ENCODE peak calls at places on chromosome 10, in four cellular contexts. C is GM12878, W is IMR-90, O is K562. X is an unnamed sample.

GRCh38 chr10:132886211-132887099 is 55.9 kb downstream of the CFAP46 start:
- DNase-seq in C (no peak), W (no peak), O (no peak), X (no peak)

GRCh38 chr10:29932991-29933390 is 126.4 kb downstream of the JCAD start:
- DNase-seq in C (no peak), W (no peak), O (no peak), X (no peak)

GRCh38 chr10:99595236-99595635 is 25.0 kb downstream of the SLC25A28 start:
- DNase-seq in C (no peak), W (no peak), O (no peak), X (no peak)

GRCh38 chr10:42488416-42488815 is 150.0 kb downstream of the ZNF33B start:
- DNase-seq in C (no peak), W (peak), O (no peak), X (peak)

GRCh38 chr10:33570495-33570894 is 236.0 kb upstream of the NRP1 start:
- DNase-seq in C (no peak), W (no peak), O (no peak), X (no peak)

GRCh38 chr10:79090134-79090803 is 21.5 kb downstream of the ZMIZ1 start:
- DNase-seq in C (no peak), W (peak), O (no peak), X (peak)

GRCh38 chr10:34933676-34934075 is 118.6 kb upstream of the PARD3 start:
- DNase-seq in C (no peak), W (no peak), O (no peak), X (no peak)

GRCh38 chr10:77104459-77104980 is 533.1 kb downstream of the KCNMA1 start:
- DNase-seq in C (no peak), W (peak), O (no peak), X (peak)

GRCh38 chr10:103044942-103045489 is 126.9 kb downstream of the CNNM2 start:
- DNase-seq in C (no peak), W (peak), O (no peak), X (no peak)

GRCh38 chr10:11246752-11247467 is 229.2 kb downstream of the CELF2 start:
- DNase-seq in C (peak), W (no peak), O (no peak), X (no peak)

GRCh38 chr10:101595591-101596433 is 7.7 kb downstream of the DPCD start:
- DNase-seq in C (no peak), W (no peak), O (no peak), X (no peak)

GRCh38 chr10:101386659-101387259 is 32.8 kb downstream of the BTRC start:
- DNase-seq in C (no peak), W (no peak), O (no peak), X (no peak)

GRCh38 chr10:53115660-53116059 is 343.1 kb upstream of the MBL2 start:
- DNase-seq in C (no peak), W (no peak), O (no peak), X (no peak)

GRCh38 chr10:43842072-43842471 is 193.4 kb upstream of the ZNF32 start:
- DNase-seq in C (no peak), W (no peak), O (no peak), X (no peak)

GRCh38 chr10:79223346-79224048 is 123.8 kb upstream of the PPIF start:
- DNase-seq in C (no peak), W (peak), O (no peak), X (peak)

GRCh38 chr10:34116220-34116623 is 698.9 kb downstream of the PARD3 start:
- DNase-seq in C (no peak), W (peak), O (no peak), X (no peak)

GRCh38 chr10:2210083-2210482 is 472.8 kb upstream of the ADARB2 start:
- DNase-seq in C (no peak), W (no peak), O (no peak), X (no peak)

GRCh38 chr10:88270871-88271713 is 312.0 kb downstream of the RNLS start:
- DNase-seq in C (peak), W (peak), O (no peak), X (no peak)

GRCh38 chr10:88986549-88987242 is 3.9 kb upstream of the FAS start:
- DNase-seq in C (no peak), W (peak), O (peak), X (peak)

GRCh38 chr10:120607710-120608703 is 151.0 kb downstream of the PLPP4 start:
- DNase-seq in C (no peak), W (no peak), O (no peak), X (no peak)

GRCh38 chr10:18918545-18918944 is 130.1 kb upstream of the MALRD1 start:
- DNase-seq in C (no peak), W (peak), O (no peak), X (no peak)

GRCh38 chr10:59465089-59465488 is 102.7 kb upstream of the FAM13C start:
- DNase-seq in C (no peak), W (peak), O (no peak), X (no peak)

GRCh38 chr10:110670335-110670734 is 26.2 kb downstream of the RBM20 start:
- DNase-seq in C (peak), W (no peak), O (no peak), X (no peak)

GRCh38 chr10:110668443-110668842 is 24.3 kb downstream of the RBM20 start:
- DNase-seq in C (no peak), W (no peak), O (no peak), X (no peak)

GRCh38 chr10:110672580-110672919 is 28.4 kb downstream of the RBM20 start:
- DNase-seq in C (no peak), W (no peak), O (no peak), X (no peak)

GRCh38 chr10:110676016-110676415 is 31.9 kb downstream of the RBM20 start:
- DNase-seq in C (no peak), W (no peak), O (no peak), X (no peak)

DNA sequence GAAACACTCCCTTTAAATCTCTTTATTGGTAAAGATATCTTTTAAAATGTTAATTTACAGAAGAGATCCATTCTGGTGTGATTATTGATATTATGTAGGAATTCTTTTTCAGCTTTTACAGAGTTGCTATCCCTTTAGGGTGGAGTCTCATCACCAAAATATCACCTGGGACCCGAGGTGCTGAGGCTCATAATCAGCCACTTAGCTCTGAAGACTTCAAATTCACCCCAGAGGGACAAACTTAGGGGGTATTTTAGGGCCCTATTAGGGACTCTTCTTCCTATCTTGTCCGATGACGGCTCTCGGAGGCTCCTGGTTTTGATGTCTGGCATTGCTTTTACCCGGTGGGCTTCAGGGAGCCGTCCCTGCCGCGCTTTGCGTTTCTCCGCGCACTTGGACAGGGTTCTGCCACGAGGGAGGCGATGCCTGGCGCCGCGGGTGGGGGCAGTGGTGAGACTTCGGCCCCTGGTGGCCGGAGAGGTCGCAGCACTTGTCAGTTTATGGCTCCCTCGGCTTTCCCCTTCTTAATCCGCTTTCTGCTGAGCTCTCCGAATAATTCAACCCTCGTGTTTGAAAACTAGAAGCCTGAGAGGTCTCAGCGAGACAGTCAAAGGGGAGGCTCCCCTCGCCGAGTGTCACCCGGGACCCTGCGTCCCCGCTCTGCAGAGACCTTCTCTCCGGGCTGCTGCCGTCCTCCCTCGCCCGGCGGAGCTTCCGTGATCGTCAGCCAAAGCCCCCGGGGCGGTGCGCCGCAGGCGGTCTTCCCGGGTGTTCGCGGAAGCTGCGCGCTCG is 27.8 kb downstream of the RBM20 start:
- DNase-seq in C (peak), W (peak), O (peak), X (peak)
- TF ChIP-seq POLR2A in C (peak), W (no peak), O (peak), X (no peak)

GRCh38 chr10:69230128-69230527 is 10.0 kb downstream of the HKDC1 start:
- DNase-seq in C (no peak), W (no peak), O (no peak), X (no peak)

GRCh38 chr10:69229565-69229886 is 9.4 kb downstream of the HKDC1 start:
- DNase-seq in C (no peak), W (no peak), O (no peak), X (no peak)

GRCh38 chr10:69234447-69234846 is 14.3 kb downstream of the HKDC1 start:
- DNase-seq in C (no peak), W (no peak), O (no peak), X (no peak)

GRCh38 chr10:69232252-69232651 is 12.1 kb downstream of the HKDC1 start:
- DNase-seq in C (no peak), W (peak), O (no peak), X (no peak)

DNA sequence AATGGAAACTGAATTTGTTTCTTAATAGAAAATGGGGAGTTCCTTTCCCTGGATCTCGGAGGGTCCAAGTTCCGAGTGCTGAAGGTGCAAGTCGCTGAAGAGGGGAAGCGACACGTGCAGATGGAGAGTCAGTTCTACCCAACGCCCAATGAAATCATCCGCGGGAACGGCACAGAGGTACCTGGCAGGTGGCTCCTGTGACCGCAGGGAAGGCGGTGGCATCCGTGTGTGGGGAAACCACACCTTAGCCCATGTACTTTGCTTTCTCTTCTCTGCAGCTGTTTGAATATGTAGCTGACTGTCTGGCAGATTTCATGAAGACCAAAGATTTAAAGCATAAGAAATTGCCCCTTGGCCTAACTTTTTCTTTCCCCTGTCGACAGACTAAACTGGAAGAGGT is 12.6 kb downstream of the HKDC1 start:
- DNase-seq in C (no peak), W (no peak), O (no peak), X (no peak)
- TF ChIP-seq FOS in C (no peak), W (no peak), O (no peak), X (no peak)

GRCh38 chr10:91163269-91163708 is 57.2 kb upstream of the PCGF5 start:
- DNase-seq in C (no peak), W (peak), O (peak), X (peak)
- TF ChIP-seq POLR2A in C (peak), W (peak), O (no peak), X (peak)

GRCh38 chr10:48813825-48814224 is 125.8 kb downstream of the LRRC18 start:
- DNase-seq in C (no peak), W (no peak), O (no peak), X (no peak)

GRCh38 chr10:48814933-48815332 is 124.7 kb downstream of the LRRC18 start:
- DNase-seq in C (no peak), W (no peak), O (no peak), X (no peak)

GRCh38 chr10:48809261-48809660 is 124.6 kb downstream of the WDFY4 start:
- DNase-seq in C (no peak), W (no peak), O (no peak), X (no peak)

GRCh38 chr10:48811917-48812316 is 127.2 kb downstream of the WDFY4 start:
- DNase-seq in C (no peak), W (no peak), O (no peak), X (no peak)

GRCh38 chr10:48811461-48811860 is 126.8 kb downstream of the WDFY4 start:
- DNase-seq in C (no peak), W (no peak), O (no peak), X (no peak)
- TF ChIP-seq FOS in C (no peak), W (no peak), O (no peak), X (no peak)

GRCh38 chr10:122461367-122461728 is at the start of gene HTRA1:
- DNase-seq in C (no peak), W (peak), O (no peak), X (peak)
- TF ChIP-seq POLR2A in C (no peak), W (no peak), O (no peak), X (peak)

X was measured in endothelial cell of umbilical vein.